ENCODE peak calls at places on chromosomes 16 and 17, in four cellular contexts. Q, E, N and L are unnamed samples.

GRCh38 chr16:70163596-70163995 is 10.0 kb upstream of the CLEC18C start:
- DNase-seq in Q (no peak), E (no peak), N (no peak), L (no peak)

GRCh38 chr17:73748521-73748920 is 104.3 kb upstream of the SDK2 start:
- DNase-seq in Q (no peak), E (no peak), N (no peak), L (no peak)

GRCh38 chr16:31132979-31133599 is 2.4 kb downstream of the PRSS8 start:
- DNase-seq in Q (no peak), E (no peak), N (no peak), L (no peak)

GRCh38 chr16:47197536-47198179 is 53.9 kb upstream of the NETO2 start:
- DNase-seq in Q (no peak), E (no peak), N (no peak), L (no peak)

GRCh38 chr17:81337449-81337848 is 42.3 kb upstream of the SLC38A10 start:
- DNase-seq in Q (no peak), E (peak; percentile 81), N (no peak), L (no peak)

GRCh38 chr17:1574697-1575471 is 12.3 kb upstream of the PITPNA start:
- DNase-seq in Q (no peak), E (no peak), N (no peak), L (no peak)

GRCh38 chr16:56916571-56917403 is 15.2 kb upstream of the HERPUD1 start:
- DNase-seq in Q (no peak), E (no peak), N (no peak), L (no peak)

GRCh38 chr17:29256735-29257466 is 10.2 kb downstream of the CRYBA1 start:
- DNase-seq in Q (no peak), E (no peak), N (no peak), L (no peak)

GRCh38 chr16:73199214-73199613 is 151.3 kb upstream of the ZFHX3 start:
- DNase-seq in Q (no peak), E (no peak), N (no peak), L (no peak)

GRCh38 chr17:64459284-64459747 is 10.4 kb downstream of the MILR1 start:
- DNase-seq in Q (no peak), E (no peak), N (no peak), L (peak; percentile 59)

GRCh38 chr16:74216319-74216718 is 80.3 kb upstream of the PSMD7 start:
- DNase-seq in Q (no peak), E (no peak), N (no peak), L (no peak)

GRCh38 chr17:4509923-4510614 is 11.4 kb downstream of the SPNS2 start:
- DNase-seq in Q (no peak), E (no peak), N (no peak), L (no peak)

GRCh38 chr17:32621612-32622312 is 135.0 kb downstream of the CDK5R1 start:
- DNase-seq in Q (no peak), E (no peak), N (no peak), L (no peak)

GRCh38 chr17:46182961-46183360 is 10.3 kb downstream of the KANSL1 start:
- DNase-seq in Q (no peak), E (no peak), N (no peak), L (no peak)

GRCh38 chr16:79658301-79659001 is 57.9 kb upstream of the MAF start:
- DNase-seq in Q (no peak), E (peak; percentile 25), N (peak; percentile 22), L (no peak)

GRCh38 chr17:81116704-81117103 is 48.6 kb upstream of the PVALEF start:
- DNase-seq in Q (no peak), E (no peak), N (no peak), L (no peak)

GRCh38 chr17:43825567-43825966 is 7.4 kb downstream of the MPP3 start:
- DNase-seq in Q (no peak), E (no peak), N (no peak), L (no peak)

GRCh38 chr17:50891577-50891989 is 25.4 kb upstream of the TOB1 start:
- DNase-seq in Q (no peak), E (peak; percentile 1), N (no peak), L (no peak)

GRCh38 chr16:30458561-30459394 is 13.1 kb upstream of the SEPHS2 start:
- DNase-seq in Q (no peak), E (no peak), N (peak; percentile 63), L (no peak)

GRCh38 chr17:36727577-36727976 is 126.2 kb downstream of the MRM1 start:
- DNase-seq in Q (no peak), E (peak; percentile 59), N (no peak), L (no peak)

GRCh38 chr17:40327735-40328385 is 18.9 kb downstream of the RARA start:
- DNase-seq in Q (no peak), E (no peak), N (no peak), L (no peak)

GRCh38 chr17:7179317-7180254 is at the start of gene ASGR1:
- DNase-seq in Q (no peak), E (no peak), N (peak; percentile 96), L (no peak)

GRCh38 chr16:51137097-51137496 is 14.0 kb downstream of the SALL1 start:
- DNase-seq in Q (no peak), E (no peak), N (no peak), L (no peak)

GRCh38 chr17:44321246-44322120 is 3.1 kb downstream of the SLC25A39 start:
- DNase-seq in Q (no peak), E (no peak), N (no peak), L (no peak)

GRCh38 chr17:69046130-69046807 is 14.5 kb downstream of the ABCA9 start:
- DNase-seq in Q (no peak), E (no peak), N (no peak), L (no peak)

GRCh38 chr17:56798916-56799315 is 34.8 kb downstream of the C17orf67 start:
- DNase-seq in Q (no peak), E (peak; percentile 32), N (no peak), L (no peak)

GRCh38 chr16:75486014-75486404 is 9.2 kb downstream of the CHST6 start:
- DNase-seq in Q (no peak), E (no peak), N (no peak), L (no peak)

GRCh38 chr17:80082403-80083135 is 18.8 kb upstream of the GAA start:
- DNase-seq in Q (peak; percentile 50), E (peak; percentile 67), N (peak; percentile 78), L (peak; percentile 75)

GRCh38 chr16:17372383-17372782 is 98.4 kb downstream of the XYLT1 start:
- DNase-seq in Q (no peak), E (no peak), N (no peak), L (no peak)

GRCh38 chr17:63480826-63481487 is 4.1 kb downstream of the ACE start:
- DNase-seq in Q (no peak), E (no peak), N (no peak), L (no peak)

GRCh38 chr17:57940217-57940616 is 15.0 kb downstream of the CUEDC1 start:
- DNase-seq in Q (no peak), E (no peak), N (no peak), L (no peak)

GRCh38 chr17:28130455-28130854 is 88.0 kb downstream of the NLK start:
- DNase-seq in Q (no peak), E (no peak), N (no peak), L (no peak)

GRCh38 chr16:12132290-12132689 is 155.8 kb downstream of the SNX29 start:
- DNase-seq in Q (no peak), E (no peak), N (no peak), L (no peak)
- TF ChIP-seq FOSL1 in Q (no peak), E (no peak), N (no peak), L (no peak)

DNA sequence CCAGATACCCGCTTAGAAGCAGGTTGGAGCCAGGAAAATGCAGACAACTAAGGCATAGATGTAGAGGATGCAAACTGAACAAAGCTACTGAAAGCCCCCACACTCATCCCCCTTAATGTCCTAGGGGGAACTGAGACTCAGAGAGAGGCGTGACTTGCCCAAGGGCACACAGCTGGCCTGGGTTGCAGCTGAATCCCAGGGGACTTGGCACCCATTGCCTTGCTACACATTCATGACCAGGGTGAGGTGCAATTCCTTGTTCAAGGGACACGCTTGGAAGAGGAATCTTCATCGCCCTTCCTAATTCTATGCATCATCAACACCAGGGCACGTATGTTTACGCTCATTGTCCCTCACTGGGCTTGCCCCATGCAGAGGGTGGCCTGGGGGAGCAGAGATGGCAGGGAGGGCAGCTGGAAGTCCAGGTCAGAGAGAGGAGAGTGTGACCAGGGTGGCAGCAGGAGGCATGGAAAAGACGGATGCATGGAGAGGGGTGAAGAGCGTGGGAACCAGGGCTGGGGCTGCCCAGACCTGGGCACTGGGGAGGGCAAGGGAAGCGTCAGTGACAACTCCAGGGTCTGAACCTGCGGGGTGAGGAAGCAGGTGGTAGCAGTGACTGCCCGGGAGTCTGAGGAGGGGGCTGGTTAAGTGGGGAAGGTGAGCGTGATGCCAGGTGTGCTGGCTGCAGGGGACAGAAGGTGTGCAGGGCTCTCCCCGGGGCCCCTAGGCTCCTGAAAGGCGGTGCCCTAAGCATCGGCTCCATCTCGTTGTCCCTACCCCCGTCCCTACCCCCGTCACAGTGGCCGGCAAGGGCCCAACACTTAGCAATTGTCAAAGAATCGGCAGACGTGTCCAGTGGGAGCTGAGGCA is 267.1 kb upstream of the TNRC6C start:
- DNase-seq in Q (no peak), E (no peak), N (no peak), L (no peak)
- TF ChIP-seq CTCF in Q (no peak), E (no peak), N (no peak), L (peak; percentile 17)

DNA sequence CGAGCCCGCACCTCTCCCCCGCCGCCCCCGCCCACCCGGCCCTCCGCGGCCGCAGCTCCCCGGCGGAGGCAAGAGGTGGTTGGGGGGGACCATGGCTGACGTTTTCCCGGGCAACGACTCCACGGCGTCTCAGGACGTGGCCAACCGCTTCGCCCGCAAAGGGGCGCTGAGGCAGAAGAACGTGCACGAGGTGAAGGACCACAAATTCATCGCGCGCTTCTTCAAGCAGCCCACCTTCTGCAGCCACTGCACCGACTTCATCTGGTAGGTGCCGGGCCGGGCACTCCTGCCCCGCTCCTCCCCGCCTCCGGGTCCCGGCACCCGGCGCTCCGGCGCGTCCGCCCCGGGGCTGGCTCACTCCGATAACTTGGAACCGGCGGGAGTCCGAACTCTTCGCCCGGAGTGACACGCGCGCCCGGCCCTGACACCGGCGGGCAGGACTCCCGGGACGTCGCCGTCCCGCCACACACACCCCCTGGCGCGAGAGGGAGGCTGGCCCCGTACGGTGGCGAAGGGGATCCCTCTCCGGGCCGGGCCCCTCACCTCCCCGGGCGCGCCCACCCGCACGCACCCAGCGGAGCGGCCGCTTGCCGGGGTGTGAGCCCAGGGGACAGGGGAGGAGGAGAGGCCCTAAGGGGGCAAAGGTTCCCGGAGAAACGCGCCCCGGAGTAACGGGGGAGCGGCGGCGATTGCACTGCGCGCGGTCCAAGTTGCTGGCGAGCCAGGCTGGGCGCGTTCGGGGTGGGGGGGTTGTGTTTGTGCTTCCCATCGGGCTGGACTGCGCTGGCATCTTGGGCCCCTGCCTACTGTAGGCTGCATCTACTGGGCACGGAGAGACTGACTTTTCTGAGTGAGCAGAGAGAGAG is 581 bp downstream of the PRKCA start:
- DNase-seq in Q (no peak), E (peak; percentile 39), N (peak; percentile 70), L (no peak)
- TF ChIP-seq CEBPB in Q (no peak), E (no peak), N (no peak), L (no peak)

DNA sequence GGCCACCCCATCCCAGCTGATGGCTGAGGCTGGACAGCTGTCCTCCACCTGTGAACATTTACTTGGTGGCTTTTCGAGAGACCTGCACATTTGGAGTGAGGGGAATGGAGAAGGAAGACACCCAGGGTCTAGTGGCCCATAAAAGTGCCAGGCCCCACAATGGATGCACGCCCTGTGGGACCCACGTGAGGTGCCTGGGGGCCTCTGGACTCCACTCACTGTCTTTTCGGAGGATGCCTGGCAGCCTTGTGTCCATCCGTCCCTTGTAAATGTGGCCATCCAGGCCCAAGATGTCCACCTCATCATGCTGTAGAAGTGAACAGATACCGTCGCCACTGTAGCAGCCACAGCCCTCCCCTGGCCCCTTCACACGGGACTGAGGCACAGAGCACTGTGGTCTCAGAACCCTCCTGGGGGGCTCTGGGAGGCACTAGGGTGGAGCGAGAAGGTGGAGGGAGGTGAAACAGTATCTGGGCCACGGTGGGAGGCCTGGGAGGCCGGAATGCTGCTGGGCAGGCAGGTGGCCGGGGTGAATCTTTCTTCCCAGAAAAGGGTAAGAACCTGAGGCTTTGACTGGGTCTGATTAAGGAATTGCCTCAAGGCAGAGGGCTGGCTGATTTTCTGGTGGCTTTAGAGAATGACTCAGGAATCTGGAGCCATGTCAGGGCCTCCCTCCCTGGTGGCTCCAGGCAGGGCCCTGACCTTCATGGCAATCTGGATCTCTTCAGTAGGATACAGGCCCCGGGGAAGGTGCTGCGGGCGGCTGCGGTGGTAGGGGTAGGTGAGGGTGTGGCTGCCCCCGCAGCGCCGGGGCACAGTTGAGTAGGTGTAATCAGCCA is 11.5 kb downstream of the UBALD2 start:
- DNase-seq in Q (no peak), E (no peak), N (no peak), L (no peak)
- TF ChIP-seq FOSL1 in Q (no peak), E (no peak), N (no peak), L (no peak)